ENCODE peak calls at places on chromosomes 7 and 10, in ten cellular contexts. B, A, F, R, W, L, V, C, I and Y are unnamed samples.
A peak's percentile ranks its signal among the peaks of the same experiment; 100 is the strongest.

GRCh38 chr10:100167521-100168312 is 18.1 kb downstream of the ERLIN1 start:
- DNase-seq in B (no peak), A (no peak), F (no peak), R (no peak), W (no peak), L (no peak), V (no peak), C (no peak), I (no peak), Y (no peak)

GRCh38 chr10:111926286-111926685 is 257.3 kb downstream of the GPAM start:
- DNase-seq in B (no peak), A (no peak), F (no peak), R (no peak), W (no peak), L (no peak), V (no peak), C (no peak), I (no peak), Y (no peak)

GRCh38 chr7:29413511-29414178 is 150.0 kb upstream of the PRR15 start:
- DNase-seq in B (no peak), A (no peak), F (no peak), R (no peak), W (no peak), L (no peak), V (peak; percentile 80), C (no peak), I (no peak), Y (no peak)

GRCh38 chr7:22631730-22632129 is 95.3 kb upstream of the IL6 start:
- DNase-seq in B (no peak), A (no peak), F (no peak), R (no peak), W (no peak), L (no peak), V (no peak), C (no peak), I (no peak), Y (no peak)

GRCh38 chr7:35565927-35566326 is 129.0 kb downstream of the HERPUD2 start:
- DNase-seq in B (no peak), A (no peak), F (no peak), R (no peak), W (no peak), L (no peak), V (no peak), C (no peak), I (no peak), Y (no peak)

GRCh38 chr7:82469207-82469606 is 25.6 kb upstream of the CACNA2D1 start:
- DNase-seq in B (no peak), A (no peak), F (no peak), R (no peak), W (no peak), L (no peak), V (no peak), C (no peak), I (no peak), Y (no peak)

GRCh38 chr7:101595766-101596537 is 33.1 kb downstream of the MYL10 start:
- DNase-seq in B (no peak), A (no peak), F (no peak), R (no peak), W (no peak), L (no peak), V (no peak), C (no peak), I (no peak), Y (no peak)

GRCh38 chr7:1532456-1533254 is 2.2 kb downstream of the MAFK start:
- DNase-seq in B (peak; percentile 63), A (peak; percentile 91), F (peak; percentile 45), R (peak; percentile 85), W (peak; percentile 43), L (peak; percentile 95), V (peak; percentile 94), C (peak; percentile 91), I (peak; percentile 87), Y (no peak)

GRCh38 chr10:34723746-34724145 is 91.3 kb downstream of the PARD3 start:
- DNase-seq in B (no peak), A (peak; percentile 85), F (no peak), R (no peak), W (no peak), L (peak; percentile 85), V (peak; percentile 45), C (peak; percentile 73), I (peak; percentile 56), Y (peak; percentile 44)

GRCh38 chr7:40570218-40570617 is 435.4 kb downstream of the SUGCT start:
- DNase-seq in B (peak; percentile 40), A (peak; percentile 29), F (no peak), R (no peak), W (no peak), L (no peak), V (no peak), C (peak; percentile 7), I (no peak), Y (no peak)

DNA sequence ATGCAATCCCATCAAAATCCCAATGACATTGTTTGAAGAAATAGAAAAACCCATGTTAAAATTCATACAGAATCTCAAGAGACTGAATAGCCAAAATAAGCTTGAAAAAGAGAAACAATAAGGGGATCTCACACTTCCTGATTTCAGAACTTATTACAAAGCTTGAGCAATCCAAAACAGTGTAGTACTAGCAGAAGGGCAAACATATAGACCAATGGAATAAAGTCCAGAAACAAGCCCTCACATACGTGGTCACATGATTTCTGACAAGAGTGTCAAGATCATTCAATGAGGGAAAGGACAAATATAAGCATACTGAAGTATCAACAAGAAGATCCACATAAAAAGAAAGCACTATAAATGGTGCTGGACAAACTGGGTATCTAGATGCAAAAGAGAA is 31.9 kb downstream of the MICU1 start:
- DNase-seq in B (no peak), A (peak; percentile 8), F (no peak), R (no peak), W (no peak), L (no peak), V (no peak), C (no peak), I (no peak), Y (no peak)
- TF ChIP-seq CTCF in B (no peak), A (no peak), F (no peak), R (no peak), W (no peak), L (no peak), V (no peak), C (no peak), I (no peak), Y (no peak)

GRCh38 chr10:87750001-87750651 is 67.9 kb downstream of the ATAD1 start:
- DNase-seq in B (peak; percentile 42), A (peak; percentile 49), F (no peak), R (no peak), W (no peak), L (peak; percentile 57), V (no peak), C (no peak), I (no peak), Y (no peak)

GRCh38 chr10:87740232-87740631 is 77.8 kb downstream of the ATAD1 start:
- DNase-seq in B (peak; percentile 54), A (peak; percentile 85), F (no peak), R (no peak), W (no peak), L (peak; percentile 94), V (no peak), C (no peak), I (no peak), Y (no peak)

GRCh38 chr10:87744606-87745005 is 73.4 kb downstream of the ATAD1 start:
- DNase-seq in B (no peak), A (no peak), F (no peak), R (no peak), W (no peak), L (no peak), V (no peak), C (no peak), I (no peak), Y (no peak)
- TF ChIP-seq CTCF in B (no peak), A (no peak), F (no peak), R (no peak), W (no peak), L (no peak), V (no peak), C (no peak), I (no peak), Y (no peak)

GRCh38 chr10:13099144-13099665 is 758 bp upstream of the OPTN start:
- DNase-seq in B (no peak), A (peak; percentile 71), F (peak; percentile 25), R (no peak), W (peak; percentile 54), L (peak; percentile 65), V (peak; percentile 28), C (peak; percentile 73), I (peak; percentile 38), Y (peak; percentile 76)
- TF ChIP-seq CTCF in B (peak; percentile 69), A (peak; percentile 59), F (peak; percentile 30), R (no peak), W (peak; percentile 62), L (peak; percentile 38), V (no peak), C (peak; percentile 80), I (no peak), Y (peak; percentile 30)

GRCh38 chr7:116239434-116239833 is 29.1 kb downstream of the TES start:
- DNase-seq in B (no peak), A (no peak), F (no peak), R (no peak), W (no peak), L (no peak), V (no peak), C (no peak), I (no peak), Y (no peak)

GRCh38 chr7:116240021-116240659 is 29.8 kb downstream of the TES start:
- DNase-seq in B (no peak), A (no peak), F (no peak), R (no peak), W (no peak), L (peak; percentile 57), V (no peak), C (no peak), I (no peak), Y (no peak)

GRCh38 chr7:116242759-116243158 is 32.4 kb downstream of the TES start:
- DNase-seq in B (no peak), A (no peak), F (no peak), R (no peak), W (no peak), L (no peak), V (no peak), C (no peak), I (no peak), Y (no peak)

GRCh38 chr7:116241296-116241695 is 31.0 kb downstream of the TES start:
- DNase-seq in B (no peak), A (no peak), F (no peak), R (no peak), W (no peak), L (no peak), V (no peak), C (no peak), I (no peak), Y (no peak)

GRCh38 chr7:116242177-116242576 is 31.8 kb downstream of the TES start:
- DNase-seq in B (no peak), A (no peak), F (no peak), R (no peak), W (no peak), L (peak; percentile 69), V (no peak), C (no peak), I (no peak), Y (no peak)
- TF ChIP-seq CTCF in B (no peak), A (no peak), F (no peak), R (no peak), W (no peak), L (no peak), V (no peak), C (no peak), I (no peak), Y (no peak)